ENCODE peak calls at places on chromosome 14, in six cellular contexts. U is EL; Q is Calu3; R is activated T-helper 1 cell treated with Interleukin-2 at 50 U/mL for 16 hours; M is A172; W is activated T-cell treated with anti-CD3 and anti-CD28 coated beads, Interleukin-2, amount 50 U/mL, for 72 hours. P is an unnamed sample.

GRCh38 chr14:100192672-100193416 is 33.4 kb upstream of the DEGS2 start:
- DNase-seq in U (peak; percentile 98), Q (peak; percentile 99), R (peak; percentile 99), M (peak; percentile 83), W (peak; percentile 100), P (peak; percentile 88)

GRCh38 chr14:81252278-81252677 is 31.5 kb upstream of the GTF2A1 start:
- DNase-seq in U (no peak), Q (no peak), R (no peak), M (no peak), W (no peak), P (no peak)

GRCh38 chr14:93959239-93960107 is 16.9 kb downstream of the ASB2 start:
- DNase-seq in U (peak; percentile 99), Q (peak; percentile 94), R (peak; percentile 88), M (peak; percentile 96), W (peak; percentile 98), P (peak; percentile 84)

GRCh38 chr14:88242426-88242825 is 80.6 kb downstream of the KCNK10 start:
- DNase-seq in U (no peak), Q (no peak), R (no peak), M (no peak), W (no peak), P (no peak)

GRCh38 chr14:91245029-91245428 is 525 bp upstream of the GPR68 start:
- DNase-seq in U (no peak), Q (no peak), R (peak; percentile 66), M (no peak), W (peak; percentile 78), P (no peak)

GRCh38 chr14:58765375-58765774 is 127.6 kb downstream of the DACT1 start:
- DNase-seq in U (no peak), Q (no peak), R (no peak), M (no peak), W (no peak), P (no peak)

GRCh38 chr14:61750708-61751474 is 11.3 kb upstream of the SNAPC1 start:
- DNase-seq in U (peak; percentile 78), Q (peak; percentile 89), R (peak; percentile 60), M (no peak), W (peak; percentile 84), P (peak; percentile 90)

GRCh38 chr14:91392623-91393303 is 24.9 kb downstream of the CCDC88C start:
- DNase-seq in U (no peak), Q (no peak), R (no peak), M (no peak), W (no peak), P (no peak)

GRCh38 chr14:22152161-22152870 is 436.7 kb downstream of the DAD1 start:
- DNase-seq in U (no peak), Q (no peak), R (no peak), M (no peak), W (no peak), P (no peak)

GRCh38 chr14:36275741-36276140 is 44.7 kb downstream of the MBIP start:
- DNase-seq in U (no peak), Q (no peak), R (no peak), M (no peak), W (no peak), P (no peak)

GRCh38 chr14:29773990-29774389 is 153.7 kb downstream of the PRKD1 start:
- DNase-seq in U (no peak), Q (no peak), R (no peak), M (no peak), W (no peak), P (no peak)

GRCh38 chr14:89458713-89459112 is 41.7 kb upstream of the FOXN3 start:
- DNase-seq in U (no peak), Q (no peak), R (no peak), M (no peak), W (no peak), P (no peak)

GRCh38 chr14:97218713-97219355 is 421.7 kb downstream of the VRK1 start:
- DNase-seq in U (no peak), Q (no peak), R (no peak), M (no peak), W (peak; percentile 38), P (no peak)

GRCh38 chr14:61948376-61948775 is 186.2 kb downstream of the SNAPC1 start:
- DNase-seq in U (no peak), Q (no peak), R (no peak), M (no peak), W (no peak), P (no peak)

GRCh38 chr14:104516906-104517305 is 62.7 kb upstream of the C14orf180 start:
- DNase-seq in U (no peak), Q (no peak), R (no peak), M (no peak), W (no peak), P (no peak)

GRCh38 chr14:60175255-60175902 is 10.2 kb upstream of the DHRS7 start:
- DNase-seq in U (peak; percentile 43), Q (no peak), R (no peak), M (no peak), W (no peak), P (no peak)

GRCh38 chr14:95770777-95771176 is 56.9 kb upstream of the TCL1A start:
- DNase-seq in U (peak; percentile 10), Q (peak; percentile 10), R (no peak), M (no peak), W (no peak), P (no peak)

GRCh38 chr14:89067293-89067972 is 243.0 kb downstream of the TTC8 start:
- DNase-seq in U (no peak), Q (no peak), R (no peak), M (no peak), W (peak; percentile 27), P (no peak)

GRCh38 chr14:77598366-77599050 is 17.9 kb downstream of the SPTLC2 start:
- DNase-seq in U (no peak), Q (no peak), R (no peak), M (no peak), W (peak; percentile 7), P (no peak)

P was measured in HCEC 1CT.